ENCODE peak calls at places on chromosome 1, in nine cellular contexts. R is psoas muscle; Z is AG04450; C is fibroblast of lung; V is tibial artery; H is CD8-positive, alpha-beta T cell; B is heart left ventricle; J is endodermal cell; K is brain microvascular endothelial cell. N is an unnamed sample. For H3K27me3, the result is how much of the 10 kb centered on the place peaks cover.

GRCh38 chr1:7014640-7014930 is 229.3 kb downstream of the CAMTA1 start:
- DNase-seq in R (no peak), Z (no peak), C (no peak), V (no peak), H (no peak), B (no peak), J (no peak), K (no peak), N (no peak)

GRCh38 chr1:193068013-193068412 is 8.6 kb downstream of the RO60 start:
- DNase-seq in R (no peak), Z (no peak), C (no peak), V (no peak), H (no peak), B (no peak), J (no peak), K (no peak), N (no peak)

GRCh38 chr1:33261344-33261743 is 5.1 kb downstream of the ZNF362 start:
- DNase-seq in R (no peak), Z (no peak), C (peak), V (no peak), H (no peak), B (no peak), J (no peak), K (peak), N (no peak)

GRCh38 chr1:246008256-246008901 is 498.7 kb downstream of the SMYD3 start:
- DNase-seq in R (no peak), Z (no peak), C (no peak), V (no peak), H (no peak), B (no peak), J (no peak), K (no peak), N (no peak)

GRCh38 chr1:184419734-184420161 is 32.9 kb downstream of the C1orf21 start:
- DNase-seq in R (no peak), Z (no peak), C (no peak), V (no peak), H (no peak), B (no peak), J (no peak), K (no peak), N (no peak)

GRCh38 chr1:58861510-58861909 is 77.7 kb upstream of the JUN start:
- DNase-seq in R (no peak), Z (no peak), C (peak), V (no peak), H (no peak), B (no peak), J (no peak), K (peak), N (no peak)

GRCh38 chr1:71089536-71090270 is 8.9 kb upstream of the ZRANB2 start:
- DNase-seq in R (no peak), Z (peak), C (peak), V (no peak), H (no peak), B (no peak), J (no peak), K (peak), N (no peak)

GRCh38 chr1:20200966-20201365 is 14.6 kb upstream of the PLA2G2C start:
- DNase-seq in R (no peak), Z (no peak), C (no peak), V (no peak), H (no peak), B (no peak), J (no peak), K (no peak), N (no peak)

GRCh38 chr1:109890115-109890953 is 20.3 kb upstream of the CSF1 start:
- DNase-seq in R (no peak), Z (no peak), C (no peak), V (no peak), H (no peak), B (no peak), J (no peak), K (no peak), N (no peak)

GRCh38 chr1:205543351-205544305 is 39.2 kb downstream of the CDK18 start:
- DNase-seq in R (peak), Z (peak), C (peak), V (peak), H (no peak), B (peak), J (peak), K (peak), N (peak)

GRCh38 chr1:111085666-111086065 is 54.2 kb downstream of the DRAM2 start:
- DNase-seq in R (no peak), Z (no peak), C (no peak), V (no peak), H (no peak), B (no peak), J (no peak), K (no peak), N (no peak)

GRCh38 chr1:47584249-47584648 is 146.4 kb downstream of the FOXD2 start:
- DNase-seq in R (no peak), Z (no peak), C (no peak), V (peak), H (no peak), B (peak), J (peak), K (no peak), N (no peak)

GRCh38 chr1:169809370-169810095 is 14.8 kb upstream of the METTL18 start:
- DNase-seq in R (no peak), Z (peak), C (peak), V (no peak), H (no peak), B (no peak), J (no peak), K (peak), N (peak)

GRCh38 chr1:33255347-33256311 is 663 bp upstream of the ZNF362 start:
- DNase-seq in R (peak), Z (no peak), C (peak), V (peak), H (no peak), B (peak), J (peak), K (peak), N (peak)

GRCh38 chr1:235624751-235625192 is 24.8 kb downstream of the GNG4 start:
- DNase-seq in R (no peak), Z (no peak), C (peak), V (no peak), H (no peak), B (no peak), J (no peak), K (peak), N (peak)

GRCh38 chr1:110130989-110131388 is 18.7 kb downstream of the UBL4B start:
- DNase-seq in R (no peak), Z (no peak), C (no peak), V (no peak), H (no peak), B (no peak), J (no peak), K (no peak), N (no peak)

GRCh38 chr1:235972316-235973090 is 92.4 kb downstream of the NID1 start:
- DNase-seq in R (no peak), Z (peak), C (peak), V (no peak), H (no peak), B (no peak), J (no peak), K (peak), N (no peak)

GRCh38 chr1:199243423-199244061 is 604.7 kb downstream of the PTPRC start:
- DNase-seq in R (no peak), Z (no peak), C (peak), V (no peak), H (peak), B (peak), J (peak), K (peak), N (no peak)

GRCh38 chr1:225651872-225652725 is 824 bp downstream of the ENAH start:
- DNase-seq in R (no peak), Z (no peak), C (peak), V (no peak), H (no peak), B (peak), J (peak), K (no peak), N (no peak)

GRCh38 chr1:41240806-41241747 is 1.0 kb downstream of the SCMH1 start:
- DNase-seq in R (peak), Z (no peak), C (peak), V (peak), H (peak), B (peak), J (peak), K (no peak), N (no peak)

GRCh38 chr1:172761581-172762025 is 102.7 kb downstream of the FASLG start:
- DNase-seq in R (no peak), Z (no peak), C (peak), V (no peak), H (no peak), B (no peak), J (no peak), K (peak), N (no peak)

GRCh38 chr1:112239953-112240352 is 156.1 kb upstream of the CTTNBP2NL start:
- DNase-seq in R (no peak), Z (no peak), C (no peak), V (no peak), H (no peak), B (no peak), J (no peak), K (no peak), N (no peak)

GRCh38 chr1:206470692-206471414 is 577 bp downstream of the IKBKE start:
- DNase-seq in R (peak), Z (peak), C (peak), V (no peak), H (peak), B (no peak), J (peak), K (peak), N (peak)

GRCh38 chr1:109115685-109116084 is 1.8 kb downstream of the ELAPOR1 start:
- DNase-seq in R (no peak), Z (no peak), C (no peak), V (no peak), H (no peak), B (no peak), J (no peak), K (no peak), N (no peak)

GRCh38 chr1:69814926-69815325 is 247.2 kb downstream of the LRRC7 start:
- DNase-seq in R (no peak), Z (no peak), C (no peak), V (no peak), H (no peak), B (no peak), J (no peak), K (no peak), N (no peak)

GRCh38 chr1:181397841-181398240 is 85.5 kb upstream of the CACNA1E start:
- DNase-seq in R (no peak), Z (no peak), C (no peak), V (no peak), H (peak), B (no peak), J (peak), K (no peak), N (no peak)

GRCh38 chr1:200373811-200374231 is 36.0 kb downstream of the ZNF281 start:
- DNase-seq in R (no peak), Z (no peak), C (no peak), V (no peak), H (no peak), B (no peak), J (peak), K (no peak), N (no peak)

GRCh38 chr1:161307892-161308638 is 1.7 kb downstream of the MPZ start:
- DNase-seq in R (no peak), Z (no peak), C (peak), V (no peak), H (no peak), B (no peak), J (no peak), K (no peak), N (no peak)

GRCh38 chr1:117832453-117832852 is 97.0 kb downstream of the GDAP2 start:
- DNase-seq in R (no peak), Z (no peak), C (no peak), V (no peak), H (no peak), B (no peak), J (no peak), K (no peak), N (no peak)

GRCh38 chr1:179310721-179311120 is 17.1 kb downstream of the SOAT1 start:
- DNase-seq in R (no peak), Z (peak), C (peak), V (no peak), H (no peak), B (no peak), J (no peak), K (peak), N (peak)

GRCh38 chr1:153238536-153238935 is 21.0 kb upstream of the LORICRIN start:
- DNase-seq in R (no peak), Z (no peak), C (no peak), V (no peak), H (no peak), B (no peak), J (peak), K (no peak), N (no peak)

GRCh38 chr1:59238535-59238934 is 58.4 kb upstream of the FGGY start:
- DNase-seq in R (no peak), Z (no peak), C (peak), V (no peak), H (no peak), B (no peak), J (no peak), K (no peak), N (no peak)

GRCh38 chr1:8259498-8260290 is 58.2 kb upstream of the SLC45A1 start:
- DNase-seq in R (peak), Z (peak), C (peak), V (peak), H (no peak), B (no peak), J (no peak), K (peak), N (no peak)

GRCh38 chr1:178752891-178753290 is 27.8 kb downstream of the RALGPS2 start:
- DNase-seq in R (no peak), Z (no peak), C (no peak), V (no peak), H (no peak), B (no peak), J (no peak), K (no peak), N (no peak)

GRCh38 chr1:99250724-99251123 is 13.6 kb upstream of the PLPPR4 start:
- DNase-seq in R (no peak), Z (no peak), C (no peak), V (no peak), H (no peak), B (no peak), J (no peak), K (no peak), N (no peak)

GRCh38 chr1:183719289-183719688 is 66.2 kb upstream of the APOBEC4 start:
- DNase-seq in R (no peak), Z (no peak), C (no peak), V (no peak), H (no peak), B (no peak), J (peak), K (no peak), N (no peak)

GRCh38 chr1:231108500-231109254 is 53.2 kb upstream of the TRIM67 start:
- DNase-seq in R (no peak), Z (no peak), C (no peak), V (no peak), H (no peak), B (no peak), J (no peak), K (no peak), N (no peak)

GRCh38 chr1:224534731-224535130 is 81.4 kb upstream of the CNIH3 start:
- DNase-seq in R (no peak), Z (no peak), C (no peak), V (no peak), H (no peak), B (no peak), J (no peak), K (no peak), N (no peak)

GRCh38 chr1:241896670-241896962 is 48.6 kb downstream of the EXO1 start:
- DNase-seq in R (no peak), Z (no peak), C (no peak), V (no peak), H (no peak), B (no peak), J (no peak), K (no peak), N (no peak)
- TF ChIP-seq CTCF in R (no peak), Z (no peak), C (no peak), V (no peak), H (peak), B (no peak), J (no peak), K (no peak), N (no peak)

DNA sequence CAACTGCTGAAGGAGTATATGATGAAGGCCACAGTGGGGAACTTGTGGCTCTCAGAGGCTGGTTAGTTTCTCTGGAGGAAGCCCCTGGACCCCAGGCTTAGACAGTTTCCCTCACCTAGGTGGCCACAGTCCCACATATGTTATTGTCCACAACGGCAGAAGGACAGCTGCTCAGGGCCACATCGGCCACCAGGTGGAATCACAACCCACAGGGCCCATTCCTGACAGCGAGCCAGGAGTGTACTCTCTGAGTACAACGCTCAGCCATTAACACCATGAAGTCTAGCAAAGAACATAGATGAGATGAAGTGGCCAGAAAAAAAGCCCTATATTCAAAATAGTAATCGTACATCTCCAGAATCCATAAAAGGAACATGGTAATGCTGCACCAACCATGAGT is 383.1 kb downstream of the HHAT start:
- DNase-seq in R (no peak), Z (no peak), C (no peak), V (no peak), H (no peak), B (no peak), J (peak), K (no peak), N (no peak)
- H3K27me3 ChIP-seq in R (under half), Z (under half), C (under half), V (under half), H (under half), B (under half), J (under half), K (under half), N (under half)

DNA sequence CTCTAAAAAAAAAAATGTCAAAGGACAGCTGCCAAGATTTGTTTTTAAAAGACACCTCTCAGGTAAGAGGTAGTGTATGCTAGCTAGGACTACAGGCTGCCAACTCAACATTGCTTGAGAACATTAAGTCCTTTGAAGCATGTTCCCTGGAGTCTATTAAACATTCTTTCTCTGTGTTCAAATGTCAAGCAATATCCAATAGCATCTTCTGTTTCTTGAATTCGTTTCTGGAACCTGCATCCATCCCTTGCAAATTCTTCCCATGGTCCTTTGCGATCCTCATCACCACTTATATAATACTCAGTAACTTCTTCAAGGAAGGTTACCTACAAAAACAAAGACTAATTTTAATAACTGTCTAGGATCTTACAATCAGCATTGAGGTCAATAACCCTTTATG is 5.6 kb downstream of the PPP1R15B start:
- DNase-seq in R (no peak), Z (no peak), C (no peak), V (no peak), H (no peak), B (no peak), J (no peak), K (no peak), N (no peak)
- H3K4me3 ChIP-seq in R (peak), Z (peak), C (peak), V (peak), H (peak), B (no peak), J (peak), K (peak), N (no peak)

GRCh38 chr1:25217598-25218232 is 14.6 kb downstream of the SYF2 start:
- DNase-seq in R (no peak), Z (no peak), C (no peak), V (no peak), H (no peak), B (no peak), J (no peak), K (no peak), N (no peak)
- TF ChIP-seq CTCF in R (no peak), Z (no peak), C (no peak), V (no peak), H (no peak), B (no peak), J (peak), K (no peak), N (no peak)

DNA sequence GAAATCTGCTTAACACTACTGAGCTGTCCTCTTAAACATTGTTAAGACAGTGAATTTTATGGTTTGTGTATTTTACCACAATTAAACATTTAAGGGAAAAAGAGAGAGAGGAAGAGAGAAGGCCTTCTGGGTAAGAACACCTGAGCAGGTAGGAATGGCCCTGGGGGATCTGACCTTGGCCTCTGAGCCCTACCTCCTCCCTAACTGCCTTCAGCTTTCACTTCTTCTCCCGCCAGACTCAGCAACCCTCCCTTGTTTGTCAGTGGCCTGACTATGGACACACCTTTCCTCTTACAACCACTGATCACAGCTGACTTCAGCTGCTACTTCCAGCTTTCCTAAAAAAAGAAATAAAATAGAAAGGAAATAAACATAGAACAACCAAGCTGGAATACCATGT is 13.5 kb upstream of the IGSF21 start:
- DNase-seq in R (no peak), Z (no peak), C (no peak), V (no peak), H (no peak), B (no peak), J (no peak), K (no peak), N (no peak)
- H3K27me3 ChIP-seq in R (under half), Z (under half), C (under half), V (under half), H (under half), B (half or more), J (under half), K (under half), N (under half)

DNA sequence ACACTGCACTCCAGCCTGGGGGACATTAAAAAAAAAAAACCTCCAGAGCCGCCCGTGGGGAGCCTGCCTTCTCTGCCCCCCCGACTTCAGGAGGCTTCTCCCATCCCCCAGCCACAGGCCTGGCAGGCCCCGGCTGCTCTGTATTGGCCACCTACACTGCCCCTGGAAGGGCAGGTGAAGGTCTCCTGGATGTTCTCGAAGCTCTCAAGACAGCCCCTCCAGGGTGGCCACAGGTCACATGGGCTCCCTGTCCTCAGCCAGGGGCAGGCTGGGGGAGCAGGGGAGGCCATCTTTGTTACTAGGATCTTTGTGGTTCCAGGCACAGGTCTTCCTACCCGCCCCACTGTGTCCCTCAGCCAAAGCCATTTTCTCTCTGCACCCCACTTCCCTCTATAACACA is 32.8 kb downstream of the PADI6 start:
- DNase-seq in R (no peak), Z (no peak), C (no peak), V (no peak), H (no peak), B (no peak), J (no peak), K (no peak), N (no peak)
- H3K4me3 ChIP-seq in R (no peak), Z (no peak), C (no peak), V (no peak), H (no peak), B (no peak), J (no peak), K (no peak), N (no peak)

GRCh38 chr1:21539933-21540332 is 30.7 kb downstream of the ALPL start:
- DNase-seq in R (no peak), Z (no peak), C (peak), V (no peak), H (no peak), B (peak), J (peak), K (peak), N (no peak)
- TF ChIP-seq CTCF in R (no peak), Z (peak), C (peak), V (no peak), H (no peak), B (no peak), J (peak), K (peak), N (peak)

N was measured in kidney epithelial cell.